ENCODE peak calls at places on chromosome 20, in five cellular contexts. Z is right lobe of liver, K is fibroblast of lung, V is IMR-90, L is lung. S is an unnamed sample.

GRCh38 chr20:41306061-41306727 is 11.3 kb downstream of the ZHX3 start:
- DNase-seq in Z (no peak), K (no peak), V (no peak), L (no peak), S (no peak)

GRCh38 chr20:54356726-54357235 is 118.6 kb upstream of the DOK5 start:
- DNase-seq in Z (no peak), K (peak), V (no peak), L (no peak), S (no peak)

GRCh38 chr20:58197185-58197469 is 31.3 kb downstream of the ANKRD60 start:
- DNase-seq in Z (no peak), K (no peak), V (no peak), L (no peak), S (no peak)

GRCh38 chr20:11686900-11687543 is 230.7 kb upstream of the BTBD3 start:
- DNase-seq in Z (peak), K (peak), V (peak), L (no peak), S (peak)

GRCh38 chr20:55160022-55160421 is 684.6 kb downstream of the DOK5 start:
- DNase-seq in Z (no peak), K (no peak), V (no peak), L (no peak), S (no peak)

GRCh38 chr20:59515013-59515905 is 89.1 kb upstream of the PHACTR3 start:
- DNase-seq in Z (peak), K (peak), V (peak), L (peak), S (peak)

GRCh38 chr20:37517371-37517748 is 3.7 kb upstream of the NNAT start:
- DNase-seq in Z (no peak), K (no peak), V (no peak), L (no peak), S (no peak)

GRCh38 chr20:6123650-6124014 is 802 bp upstream of the FERMT1 start:
- DNase-seq in Z (no peak), K (peak), V (no peak), L (no peak), S (no peak)

GRCh38 chr20:57003012-57003411 is 263.4 kb downstream of the BMP7 start:
- DNase-seq in Z (no peak), K (no peak), V (no peak), L (no peak), S (no peak)

GRCh38 chr20:34549291-34549928 is 9.1 kb upstream of the MAP1LC3A start:
- DNase-seq in Z (no peak), K (no peak), V (peak), L (peak), S (no peak)

GRCh38 chr20:62676976-62677375 is 31.7 kb upstream of the NTSR1 start:
- DNase-seq in Z (peak), K (no peak), V (no peak), L (no peak), S (no peak)

GRCh38 chr20:64053841-64054661 is 4.6 kb upstream of the SOX18 start:
- DNase-seq in Z (no peak), K (peak), V (no peak), L (no peak), S (no peak)

GRCh38 chr20:13788167-13788834 is 3.5 kb downstream of the NDUFAF5 start:
- DNase-seq in Z (peak), K (peak), V (peak), L (no peak), S (no peak)

GRCh38 chr20:51624157-51624731 is 81.7 kb upstream of the NFATC2 start:
- DNase-seq in Z (no peak), K (peak), V (peak), L (peak), S (peak)

GRCh38 chr20:57392512-57393271 is 1.5 kb downstream of the RBM38 start:
- DNase-seq in Z (no peak), K (no peak), V (no peak), L (no peak), S (no peak)

GRCh38 chr20:63942250-63943006 is 13.8 kb downstream of the UCKL1 start:
- DNase-seq in Z (peak), K (peak), V (peak), L (peak), S (no peak)

GRCh38 chr20:48656661-48657211 is 171.1 kb downstream of the PREX1 start:
- DNase-seq in Z (no peak), K (no peak), V (no peak), L (no peak), S (peak)

GRCh38 chr20:12306107-12306506 is 388.4 kb downstream of the BTBD3 start:
- DNase-seq in Z (no peak), K (no peak), V (no peak), L (no peak), S (no peak)

GRCh38 chr20:57400821-57401564 is 9.8 kb downstream of the RBM38 start:
- DNase-seq in Z (no peak), K (no peak), V (no peak), L (no peak), S (no peak)

GRCh38 chr20:37406010-37406998 is 60.4 kb downstream of the SRC start:
- DNase-seq in Z (no peak), K (no peak), V (peak), L (no peak), S (peak)

GRCh38 chr20:2463616-2464365 is 6.8 kb downstream of the SNRPB start:
- DNase-seq in Z (no peak), K (no peak), V (no peak), L (no peak), S (no peak)

GRCh38 chr20:2402271-2402980 is 21.7 kb downstream of the TGM6 start:
- DNase-seq in Z (no peak), K (peak), V (peak), L (no peak), S (no peak)

GRCh38 chr20:3706774-3707507 is 5.5 kb downstream of the SIGLEC1 start:
- DNase-seq in Z (no peak), K (peak), V (peak), L (no peak), S (no peak)

GRCh38 chr20:14860410-14860814 is 523.0 kb upstream of the FLRT3 start:
- DNase-seq in Z (no peak), K (no peak), V (no peak), L (no peak), S (no peak)

GRCh38 chr20:605237-605636 is 4.9 kb downstream of the TCF15 start:
- DNase-seq in Z (no peak), K (no peak), V (no peak), L (no peak), S (no peak)

GRCh38 chr20:61439251-61439650 is 187.2 kb downstream of the CDH4 start:
- DNase-seq in Z (no peak), K (no peak), V (no peak), L (no peak), S (no peak)

GRCh38 chr20:20425785-20426471 is 58.0 kb downstream of the INSM1 start:
- DNase-seq in Z (no peak), K (no peak), V (peak), L (no peak), S (no peak)

GRCh38 chr20:25629816-25630499 is 6.1 kb upstream of the NANP start:
- DNase-seq in Z (no peak), K (no peak), V (no peak), L (no peak), S (no peak)

GRCh38 chr20:58208944-58209343 is 19.5 kb downstream of the ANKRD60 start:
- DNase-seq in Z (no peak), K (no peak), V (no peak), L (no peak), S (no peak)

DNA sequence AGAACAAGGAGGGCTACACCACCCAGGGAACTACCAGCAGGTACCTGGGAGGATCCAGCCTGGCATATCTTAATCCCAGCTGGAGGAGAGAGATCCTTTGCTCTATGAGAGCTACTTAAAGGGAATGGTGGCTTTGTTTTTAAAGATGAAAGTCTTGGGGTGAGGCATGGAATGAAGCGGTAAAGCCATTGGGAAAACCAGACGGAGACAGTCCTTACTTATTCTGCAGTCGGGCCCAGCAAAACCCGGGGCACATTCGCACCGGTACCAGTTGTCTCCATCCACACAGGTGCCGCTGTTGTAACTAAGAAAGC is 30.3 kb downstream of the JAG1 start:
- DNase-seq in Z (no peak), K (no peak), V (no peak), L (no peak), S (no peak)
- H3K27ac ChIP-seq in Z (no peak), K (no peak), V (no peak), L (no peak), S (no peak)

GRCh38 chr20:5000263-5001173 is 792 bp downstream of the SLC23A2 start:
- DNase-seq in Z (peak), K (no peak), V (peak), L (peak), S (peak)
- H3K27ac ChIP-seq in Z (peak), K (no peak), V (peak), L (no peak), S (no peak)

GRCh38 chr20:31746068-31746878 is 7.2 kb downstream of the TPX2 start:
- DNase-seq in Z (no peak), K (no peak), V (no peak), L (no peak), S (no peak)
- H3K27ac ChIP-seq in Z (no peak), K (peak), V (peak), L (no peak), S (no peak)

GRCh38 chr20:52972965-52973819 is 1.0 kb downstream of the TSHZ2 start:
- DNase-seq in Z (peak), K (no peak), V (no peak), L (no peak), S (no peak)
- H3K27ac ChIP-seq in Z (peak), K (no peak), V (no peak), L (no peak), S (no peak)

GRCh38 chr20:45336530-45337366 is 11.5 kb downstream of the SDC4 start:
- DNase-seq in Z (peak), K (peak), V (peak), L (no peak), S (no peak)

GRCh38 chr20:45337367-45338120 is 10.7 kb downstream of the SDC4 start:
- DNase-seq in Z (peak), K (peak), V (peak), L (peak), S (no peak)

GRCh38 chr20:45339799-45340198 is 8.4 kb downstream of the SDC4 start:
- DNase-seq in Z (peak), K (no peak), V (no peak), L (no peak), S (no peak)

GRCh38 chr20:45339084-45339483 is 9.1 kb downstream of the SDC4 start:
- DNase-seq in Z (no peak), K (no peak), V (no peak), L (no peak), S (no peak)

DNA sequence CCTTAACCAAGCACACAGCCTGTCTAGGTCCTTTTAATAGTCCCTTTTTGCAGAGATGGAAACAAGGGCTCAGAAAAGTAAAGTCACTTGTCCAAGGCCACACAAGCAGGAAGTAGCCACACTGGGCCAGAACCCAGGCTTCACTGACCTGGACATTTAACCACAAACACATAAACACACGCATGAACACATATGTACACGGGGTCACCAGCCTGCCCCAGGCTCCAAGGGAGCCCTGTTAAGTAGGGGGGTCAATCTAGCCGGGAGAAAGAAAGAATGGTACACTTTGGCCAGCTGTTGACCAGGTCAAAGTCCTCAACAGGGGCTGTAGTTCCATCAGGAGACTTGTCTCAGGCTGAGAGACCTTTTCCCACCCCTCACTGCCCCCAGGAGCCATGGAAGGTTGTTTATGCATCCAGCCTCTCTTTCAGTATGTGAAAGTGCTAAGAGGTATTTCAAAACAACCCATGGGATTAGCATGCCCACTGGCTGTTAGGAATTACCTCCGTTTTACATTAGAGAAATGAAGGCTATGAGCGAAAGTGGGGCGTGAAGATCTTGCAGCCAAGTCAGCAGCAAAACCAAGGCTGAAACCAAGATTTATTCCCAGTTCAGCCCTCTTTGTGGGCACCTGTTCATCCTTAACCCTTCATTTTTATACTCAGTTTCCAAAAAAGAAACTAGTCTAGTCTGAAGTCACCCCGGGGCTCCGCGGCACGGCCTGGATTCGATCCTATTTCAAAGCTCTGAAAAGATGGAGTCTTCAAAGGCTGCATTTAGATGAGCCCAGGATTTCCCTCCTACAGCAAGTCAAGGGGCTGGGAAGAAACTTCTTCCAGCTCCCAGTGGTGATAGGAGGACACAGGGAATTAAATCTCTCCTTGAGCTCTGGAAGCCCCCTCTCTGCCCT is 9.8 kb downstream of the SDC4 start:
- DNase-seq in Z (no peak), K (peak), V (no peak), L (no peak), S (no peak)
- H3K27ac ChIP-seq in Z (peak), K (peak), V (peak), L (peak), S (peak)

S was measured in caudate nucleus.